ENCODE peak calls at places on chromosomes 1 and 21, in four cellular contexts. B, Q, U and R are unnamed samples.

GRCh38 chr1:17014671-17015567 is 3.2 kb upstream of the ATP13A2 start:
- DNase-seq in U (no peak), Q (no peak), B (no peak), R (no peak)

GRCh38 chr1:151511636-151512215 is 539 bp downstream of the CGN start:
- DNase-seq in Q (peak), U (peak), B (peak), R (no peak)

GRCh38 chr1:232635778-232636356 is 5.9 kb upstream of the SIPA1L2 start:
- DNase-seq in Q (no peak), U (no peak), B (no peak), R (peak)

GRCh38 chr1:36464605-36465393 is 615 bp upstream of the MRPS15 start:
- DNase-seq in U (peak), Q (no peak), B (no peak), R (no peak)

GRCh38 chr1:110255388-110255787 is 45.3 kb downstream of the KCNC4 start:
- DNase-seq in Q (no peak), U (peak), B (no peak), R (no peak)

GRCh38 chr1:43980255-43981134 is 1.5 kb downstream of the B4GALT2 start:
- DNase-seq in Q (no peak), U (no peak), B (no peak), R (no peak)

GRCh38 chr1:58003059-58003458 is 543.5 kb downstream of the OMA1 start:
- DNase-seq in Q (no peak), U (no peak), B (no peak), R (no peak)

GRCh38 chr21:45152265-45152746 is 77.9 kb downstream of the ADARB1 start:
- DNase-seq in B (peak), Q (no peak), U (peak), R (no peak)

GRCh38 chr21:43318841-43319781 is 107.8 kb downstream of the SIK1 start:
- DNase-seq in B (no peak), U (no peak), Q (no peak), R (no peak)

GRCh38 chr1:38052750-38053415 is 6.3 kb upstream of the POU3F1 start:
- DNase-seq in U (no peak), Q (no peak), B (no peak), R (no peak)

GRCh38 chr1:217048104-217048707 is 325.0 kb upstream of the ESRRG start:
- DNase-seq in U (no peak), B (no peak), Q (no peak), R (no peak)

GRCh38 chr21:41171210-41171609 is 3.2 kb downstream of the BACE2 start:
- DNase-seq in U (peak), B (peak), Q (no peak), R (peak)

GRCh38 chr1:10555635-10556429 is 81.1 kb downstream of the PEX14 start:
- DNase-seq in Q (no peak), B (no peak), U (no peak), R (no peak)

GRCh38 chr1:47572731-47573505 is 135.1 kb downstream of the FOXD2 start:
- DNase-seq in Q (no peak), B (no peak), U (no peak), R (no peak)

GRCh38 chr1:192954705-192955265 is 104.4 kb downstream of the UCHL5 start:
- DNase-seq in B (no peak), U (no peak), Q (no peak), R (no peak)

GRCh38 chr1:23214640-23215039 is 2.7 kb downstream of the HTR1D start:
- DNase-seq in Q (no peak), U (no peak), B (no peak), R (no peak)

GRCh38 chr1:235050911-235051360 is 77.7 kb downstream of the TOMM20 start:
- DNase-seq in Q (no peak), U (no peak), B (no peak), R (peak)

GRCh38 chr1:36178479-36179219 is 22.7 kb downstream of the MAP7D1 start:
- DNase-seq in Q (no peak), U (peak), B (no peak), R (no peak)

GRCh38 chr21:44089001-44089911 is 17.9 kb upstream of the PWP2 start:
- DNase-seq in Q (no peak), U (peak), B (peak), R (no peak)

GRCh38 chr1:2213576-2214505 is 14.3 kb upstream of the SKI start:
- DNase-seq in B (peak), U (no peak), Q (peak), R (peak)

GRCh38 chr1:178594133-178594532 is 81.2 kb downstream of the TEX35 start:
- DNase-seq in U (no peak), Q (no peak), B (no peak), R (peak)

GRCh38 chr21:46459024-46459355 is 299 bp downstream of the DIP2A start:
- DNase-seq in Q (no peak), B (no peak), U (no peak), R (no peak)
- TF ChIP-seq POLR2A in Q (no peak), B (no peak), U (no peak), R (no peak)

GRCh38 chr1:112395832-112396667 is at the start of gene CTTNBP2NL:
- DNase-seq in B (peak), Q (peak), U (peak), R (peak)
- TF ChIP-seq POLR2A in B (peak), Q (peak), U (no peak), R (peak)

DNA sequence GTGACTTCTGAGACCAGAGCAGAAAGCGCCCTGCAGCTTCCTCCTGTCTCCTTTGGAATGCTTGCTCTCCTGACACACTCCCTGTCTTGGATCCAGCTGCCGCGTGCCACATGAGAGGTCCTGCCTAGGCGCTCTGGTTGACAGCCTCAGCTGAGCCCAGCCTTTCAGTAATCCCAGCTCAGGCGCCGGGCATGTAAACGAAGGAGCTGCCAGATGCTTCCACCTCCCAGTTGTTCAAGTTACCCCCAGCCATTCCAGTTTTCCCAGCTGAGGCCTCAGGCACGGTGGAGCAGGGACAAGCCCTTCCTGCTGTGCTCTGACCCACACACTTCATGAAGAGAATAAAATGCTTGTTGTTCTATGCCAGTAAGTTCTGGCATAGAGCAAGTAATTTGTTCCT is 14.3 kb upstream of the CD34 start:
- DNase-seq in U (no peak), B (peak), Q (no peak), R (peak)
- TF ChIP-seq POLR2A in U (no peak), B (no peak), Q (no peak), R (no peak)

DNA sequence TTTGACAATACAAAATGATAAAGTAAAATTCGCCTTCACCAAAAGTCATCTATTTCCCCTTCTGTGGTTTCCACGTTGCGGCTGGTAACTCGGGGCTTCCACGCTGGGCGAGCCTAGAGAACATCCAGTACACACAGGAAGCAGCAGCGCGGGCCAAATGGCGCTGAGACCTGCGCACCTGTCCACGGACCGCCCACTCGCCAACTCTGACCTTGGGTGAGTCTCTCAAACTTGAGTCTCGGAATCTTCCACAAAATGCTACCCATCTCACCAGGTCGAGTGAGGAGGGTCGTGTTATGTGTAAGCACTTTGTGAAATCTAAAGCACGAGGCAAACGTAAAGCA is 820 bp upstream of the TTF2 start:
- DNase-seq in U (peak), B (no peak), Q (no peak), R (no peak)
- TF ChIP-seq POLR2A in U (no peak), B (no peak), Q (no peak), R (no peak)

DNA sequence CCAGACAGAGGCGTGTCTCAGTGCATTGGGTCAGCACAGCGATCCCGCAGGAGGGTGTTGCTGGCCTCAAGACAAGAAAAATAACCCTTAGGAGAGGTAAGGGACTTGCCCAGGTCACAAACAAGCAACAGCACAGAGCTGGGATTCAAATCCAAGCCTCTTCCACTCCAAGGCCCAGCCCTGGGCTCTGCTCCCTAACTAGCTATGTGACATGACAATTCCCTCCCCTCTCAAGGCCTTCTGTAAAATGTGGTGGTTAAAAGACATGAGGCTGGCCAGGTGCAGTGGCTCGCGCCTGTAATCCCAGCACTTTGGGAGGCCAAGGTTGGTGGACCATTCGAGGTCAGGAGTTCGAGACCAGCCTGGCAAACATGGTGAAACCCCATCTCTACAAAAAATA is 28.1 kb upstream of the LAPTM5 start:
- DNase-seq in U (no peak), B (no peak), Q (no peak), R (no peak)
- TF ChIP-seq POLR2A in U (no peak), B (no peak), Q (no peak), R (no peak)

GRCh38 chr1:7827134-7827955 is 25.5 kb downstream of the UTS2 start:
- DNase-seq in Q (no peak), U (no peak), B (no peak), R (peak)
- TF ChIP-seq POLR2A in Q (no peak), U (no peak), B (no peak), R (no peak)